ENCODE peak calls at places on chromosomes 11 and 22, in five cellular contexts. B is heart right ventricle, T is fibroblast of mammary gland, D is astrocyte of the spinal cord, N is pancreas. C is an unnamed sample.

GRCh38 chr11:35162795-35163194 is 23.8 kb downstream of the CD44 start:
- DNase-seq in B (no peak), T (peak), D (no peak), N (no peak), C (no peak)

GRCh38 chr11:133726576-133726975 is 118.7 kb downstream of the SPATA19 start:
- DNase-seq in B (no peak), T (no peak), D (no peak), N (no peak), C (no peak)

GRCh38 chr11:4146070-4146764 is 51.6 kb downstream of the RRM1 start:
- DNase-seq in B (no peak), T (no peak), D (no peak), N (no peak), C (no peak)

GRCh38 chr11:57536947-57537654 is at the start of gene SMTNL1:
- DNase-seq in B (no peak), T (no peak), D (no peak), N (no peak), C (no peak)

GRCh38 chr11:12692238-12693074 is 18.2 kb downstream of the TEAD1 start:
- DNase-seq in B (peak), T (peak), D (peak), N (peak), C (peak)

GRCh38 chr11:109247071-109247470 is 174.9 kb upstream of the C11orf87 start:
- DNase-seq in B (no peak), T (peak), D (peak), N (no peak), C (peak)

GRCh38 chr11:20754957-20755356 is 85.6 kb downstream of the NELL1 start:
- DNase-seq in B (no peak), T (no peak), D (no peak), N (no peak), C (no peak)

GRCh38 chr11:128911239-128911638 is 20.1 kb downstream of the KCNJ5 start:
- DNase-seq in B (no peak), T (no peak), D (no peak), N (no peak), C (no peak)

GRCh38 chr11:45054956-45055355 is 91.5 kb upstream of the PRDM11 start:
- DNase-seq in B (no peak), T (no peak), D (no peak), N (no peak), C (no peak)

GRCh38 chr11:58805065-58805464 is 39.4 kb downstream of the GLYATL2 start:
- DNase-seq in B (no peak), T (peak), D (no peak), N (no peak), C (no peak)

GRCh38 chr11:7204778-7205177 is 46.9 kb upstream of the SYT9 start:
- DNase-seq in B (no peak), T (peak), D (peak), N (no peak), C (peak)

GRCh38 chr11:27777013-27777412 is 76.8 kb upstream of the BDNF start:
- DNase-seq in B (no peak), T (no peak), D (peak), N (no peak), C (no peak)

GRCh38 chr11:126109941-126110731 is 47.5 kb upstream of the CDON start:
- DNase-seq in B (no peak), T (peak), D (peak), N (no peak), C (no peak)

GRCh38 chr11:42972741-42973140 is 339.1 kb upstream of the API5 start:
- DNase-seq in B (no peak), T (no peak), D (no peak), N (no peak), C (no peak)

GRCh38 chr11:83689062-83689461 is 402.9 kb upstream of the CCDC90B start:
- DNase-seq in B (no peak), T (peak), D (no peak), N (no peak), C (no peak)

GRCh38 chr22:40422558-40423245 is 52.3 kb downstream of the SGSM3 start:
- DNase-seq in B (no peak), T (no peak), D (no peak), N (no peak), C (no peak)

DNA sequence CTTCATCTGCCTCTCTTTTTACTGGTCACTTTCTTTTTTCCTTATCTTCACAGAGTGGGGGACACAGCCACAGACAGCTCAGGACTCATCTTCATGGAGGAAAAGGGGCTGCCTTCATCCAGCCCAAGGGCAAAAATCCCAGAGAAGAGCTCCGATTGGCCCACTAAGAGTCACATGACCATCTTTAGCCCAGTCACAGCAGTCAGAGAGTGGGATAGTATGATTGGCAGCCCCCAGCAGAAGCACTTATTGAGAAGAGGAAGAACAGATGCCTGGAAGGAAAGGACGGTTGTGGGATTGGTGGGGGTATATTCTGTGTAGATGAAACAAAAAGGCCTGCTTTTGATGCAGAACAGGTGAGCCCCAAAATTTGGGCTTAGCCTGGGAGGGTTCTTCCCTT is 77.8 kb downstream of the MN1 start:
- DNase-seq in B (no peak), T (no peak), D (no peak), N (no peak), C (no peak)
- H3K4me3 ChIP-seq in B (no peak), T (no peak), D (no peak), N (no peak), C (no peak)

DNA sequence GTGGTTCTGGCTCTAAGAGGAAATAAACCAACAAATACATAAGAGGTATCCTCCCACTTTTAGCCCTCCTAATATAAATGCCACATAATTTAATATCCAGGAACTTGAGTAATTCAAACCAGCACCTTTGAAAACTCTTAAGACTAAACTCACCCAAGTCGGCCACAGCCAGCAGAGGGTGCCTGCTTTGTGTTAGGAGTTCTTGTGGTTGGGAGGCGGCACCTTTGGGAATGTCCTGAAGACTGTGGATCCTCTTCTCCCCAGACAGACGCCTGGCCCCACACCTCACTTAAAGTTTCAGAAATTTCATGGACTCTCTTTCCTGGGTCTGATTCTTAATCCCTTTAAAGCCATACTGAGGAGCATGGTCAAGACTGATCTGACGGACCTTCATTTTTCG is 169.0 kb downstream of the TBC1D22A start:
- DNase-seq in B (no peak), T (peak), D (peak), N (no peak), C (peak)
- TF ChIP-seq CTCF in B (no peak), T (peak), D (peak), N (no peak), C (peak)

GRCh38 chr11:102559839-102560238 is 29.3 kb upstream of the MMP7 start:
- DNase-seq in B (no peak), T (no peak), D (no peak), N (no peak), C (no peak)
- H3K4me3 ChIP-seq in B (no peak), T (no peak), D (no peak), N (no peak), C (no peak)

GRCh38 chr11:32266611-32267010 is 168.7 kb downstream of the WT1 start:
- DNase-seq in B (no peak), T (no peak), D (no peak), N (no peak), C (peak)
- TF ChIP-seq CTCF in B (no peak), T (no peak), D (no peak), N (no peak), C (no peak)

GRCh38 chr11:63564785-63565350 is 1.7 kb upstream of the PLAAT2 start:
- DNase-seq in B (no peak), T (no peak), D (no peak), N (no peak), C (no peak)

GRCh38 chr11:63565728-63566127 is 2.5 kb upstream of the PLAAT2 start:
- DNase-seq in B (no peak), T (no peak), D (no peak), N (no peak), C (no peak)

GRCh38 chr11:63567044-63567840 is 4.1 kb upstream of the PLAAT2 start:
- DNase-seq in B (peak), T (peak), D (peak), N (no peak), C (peak)

GRCh38 chr11:63563201-63564055 is at the start of gene PLAAT2:
- DNase-seq in B (no peak), T (no peak), D (no peak), N (no peak), C (no peak)

GRCh38 chr11:63564056-63564784 is 1.0 kb upstream of the PLAAT2 start:
- DNase-seq in B (no peak), T (no peak), D (no peak), N (no peak), C (no peak)
- H3K4me3 ChIP-seq in B (no peak), T (no peak), D (no peak), N (no peak), C (no peak)

GRCh38 chr11:8685820-8686219 is 3.2 kb downstream of the RPL27A start:
- DNase-seq in B (no peak), T (no peak), D (no peak), N (no peak), C (no peak)
- TF ChIP-seq CTCF in B (no peak), T (no peak), D (no peak), N (no peak), C (no peak)

GRCh38 chr22:29477919-29478318 is 2.1 kb upstream of the NEFH start:
- DNase-seq in B (no peak), T (no peak), D (no peak), N (no peak), C (no peak)
- H3K4me3 ChIP-seq in B (no peak), T (no peak), D (no peak), N (no peak), C (no peak)

GRCh38 chr11:120308081-120308480 is 17.0 kb upstream of the TLCD5 start:
- DNase-seq in B (no peak), T (no peak), D (no peak), N (no peak), C (no peak)

GRCh38 chr11:120305286-120305685 is 19.8 kb upstream of the TLCD5 start:
- DNase-seq in B (no peak), T (no peak), D (no peak), N (no peak), C (no peak)

GRCh38 chr11:120307476-120307875 is 17.6 kb upstream of the TLCD5 start:
- DNase-seq in B (no peak), T (no peak), D (no peak), N (no peak), C (no peak)

GRCh38 chr11:120304526-120304925 is 20.6 kb upstream of the TLCD5 start:
- DNase-seq in B (no peak), T (peak), D (no peak), N (no peak), C (peak)

DNA sequence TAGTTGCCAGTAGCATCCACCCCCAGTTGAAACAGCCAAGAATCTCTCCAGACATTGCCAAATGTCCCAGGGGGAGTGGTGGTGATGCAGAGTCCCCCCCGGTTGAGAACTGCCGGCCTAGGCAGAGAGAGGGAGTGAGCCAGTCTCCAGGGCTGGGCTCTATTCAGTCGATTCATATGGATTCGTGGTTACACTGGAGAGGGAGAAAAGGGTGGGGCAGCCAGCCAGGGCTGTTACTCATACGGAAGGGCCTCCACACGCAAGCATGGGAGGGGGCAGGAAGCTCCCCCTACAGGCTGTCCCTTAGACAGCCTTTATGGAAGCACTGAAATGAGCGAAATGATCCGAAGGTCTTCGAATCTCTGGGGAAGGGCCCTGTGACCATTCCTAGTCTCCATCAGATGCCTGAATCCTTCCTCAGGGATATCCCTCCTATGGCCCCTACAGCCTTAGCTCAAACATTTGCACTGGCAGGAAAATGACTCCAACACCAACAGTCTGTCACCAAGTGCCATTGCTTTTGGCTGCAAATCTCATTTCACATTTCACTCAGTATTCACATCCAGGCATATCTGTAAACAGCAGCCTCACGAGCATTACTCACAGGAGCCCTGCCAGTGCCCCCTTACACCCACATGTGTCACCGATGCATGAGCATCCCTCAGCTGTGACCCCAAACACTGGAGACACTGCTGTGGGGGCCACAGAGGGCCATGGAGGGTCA is 18.4 kb upstream of the TLCD5 start:
- DNase-seq in B (no peak), T (peak), D (peak), N (no peak), C (peak)
- TF ChIP-seq CTCF in B (peak), T (peak), D (peak), N (no peak), C (peak)

GRCh38 chr11:210122-210802 is 2.8 kb downstream of the RIC8A start:
- DNase-seq in B (peak), T (peak), D (peak), N (no peak), C (peak)
- H3K4me3 ChIP-seq in B (peak), T (peak), D (peak), N (no peak), C (peak)

GRCh38 chr11:124072147-124072546 is 31.0 kb upstream of the OR10G7 start:
- DNase-seq in B (no peak), T (no peak), D (no peak), N (no peak), C (no peak)

GRCh38 chr11:124069429-124070401 is 28.6 kb upstream of the OR10G7 start:
- DNase-seq in B (no peak), T (peak), D (peak), N (peak), C (peak)

GRCh38 chr11:124070906-124071621 is 29.9 kb upstream of the OR10G7 start:
- DNase-seq in B (peak), T (peak), D (peak), N (peak), C (peak)

GRCh38 chr11:124068711-124069110 is 27.6 kb upstream of the OR10G7 start:
- DNase-seq in B (no peak), T (no peak), D (no peak), N (no peak), C (no peak)

GRCh38 chr11:124071622-124071948 is 30.5 kb upstream of the OR10G7 start:
- DNase-seq in B (no peak), T (no peak), D (no peak), N (no peak), C (no peak)
- TF ChIP-seq CTCF in B (no peak), T (no peak), D (no peak), N (no peak), C (no peak)